ENCODE peak calls at places on chromosome 13, in four cellular contexts. G is hepatocyte; J is psoas muscle; T is naive thymus-derived CD4-positive, alpha-beta T cell. E is an unnamed sample.

GRCh38 chr13:30364133-30364532 is 56.8 kb upstream of the KATNAL1 start:
- DNase-seq in G (peak), J (no peak), T (no peak), E (no peak)

GRCh38 chr13:99496322-99497142 is 4.7 kb upstream of the TM9SF2 start:
- DNase-seq in G (no peak), J (peak), T (peak), E (peak)

GRCh38 chr13:62375653-62376052 is 960.0 kb upstream of the PCDH20 start:
- DNase-seq in G (no peak), J (no peak), T (no peak), E (no peak)

GRCh38 chr13:113350065-113350937 is 13.6 kb downstream of the GRTP1 start:
- DNase-seq in G (no peak), J (peak), T (no peak), E (no peak)

GRCh38 chr13:77480071-77480470 is 55.4 kb upstream of the SCEL start:
- DNase-seq in G (peak), J (no peak), T (no peak), E (no peak)

GRCh38 chr13:112712451-112712881 is 22.6 kb downstream of the ATP11A start:
- DNase-seq in G (no peak), J (peak), T (no peak), E (no peak)

GRCh38 chr13:113153810-113154748 is 4.4 kb upstream of the PROZ start:
- DNase-seq in G (peak), J (peak), T (peak), E (no peak)

GRCh38 chr13:20546559-20546958 is 20.4 kb upstream of the IFT88 start:
- DNase-seq in G (no peak), J (no peak), T (no peak), E (no peak)

GRCh38 chr13:101576977-101577376 is 124.5 kb downstream of the ITGBL1 start:
- DNase-seq in G (peak), J (no peak), T (no peak), E (no peak)

GRCh38 chr13:101552797-101553196 is 100.3 kb downstream of the ITGBL1 start:
- DNase-seq in G (no peak), J (no peak), T (no peak), E (no peak)

GRCh38 chr13:104140557-104140956 is 1074.3 kb upstream of the SLC10A2 start:
- DNase-seq in G (no peak), J (no peak), T (no peak), E (no peak)

GRCh38 chr13:43431279-43431678 is 355.5 kb downstream of the ENOX1 start:
- DNase-seq in G (no peak), J (no peak), T (no peak), E (no peak)

GRCh38 chr13:113548171-113548641 is 36.3 kb upstream of the TFDP1 start:
- DNase-seq in G (no peak), J (peak), T (no peak), E (no peak)

GRCh38 chr13:33180009-33180804 is 105.3 kb downstream of the STARD13 start:
- DNase-seq in G (peak), J (no peak), T (no peak), E (no peak)

GRCh38 chr13:111572956-111573355 is 252.5 kb downstream of the TEX29 start:
- DNase-seq in G (no peak), J (no peak), T (no peak), E (no peak)
- H3K4me3 ChIP-seq in G (no peak), J (no peak), T (no peak), E (no peak)

DNA sequence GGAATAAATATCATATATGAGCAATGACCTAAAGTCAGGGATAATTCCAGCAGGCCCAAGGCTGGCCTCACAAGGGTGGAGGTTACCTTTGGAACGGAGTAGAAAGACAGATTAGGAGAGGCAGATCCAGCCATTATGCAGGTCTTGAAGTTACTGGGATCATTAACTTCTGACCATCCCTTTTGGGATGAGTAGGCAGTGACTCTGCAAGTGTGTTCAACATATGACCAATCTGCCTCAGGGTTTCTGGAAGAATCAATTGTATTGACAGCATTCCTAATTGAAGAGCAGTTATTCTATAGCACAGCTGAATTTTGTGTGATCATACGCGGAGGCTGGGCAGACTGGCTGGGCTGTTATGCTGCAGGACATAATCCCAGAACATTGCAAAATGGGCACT is 556.3 kb downstream of the EFNB2 start:
- DNase-seq in G (no peak), J (no peak), T (no peak), E (no peak)
- H3K4me3 ChIP-seq in G (no peak), J (no peak), T (no peak), E (no peak)

GRCh38 chr13:36126496-36126895 is 4.7 kb downstream of the DCLK1 start:
- DNase-seq in G (no peak), J (no peak), T (no peak), E (no peak)

GRCh38 chr13:36130168-36130541 is 1.0 kb downstream of the DCLK1 start:
- DNase-seq in G (no peak), J (no peak), T (no peak), E (no peak)

GRCh38 chr13:36129539-36129938 is 1.6 kb downstream of the DCLK1 start:
- DNase-seq in G (no peak), J (no peak), T (no peak), E (no peak)

GRCh38 chr13:36125841-36126240 is 5.3 kb downstream of the DCLK1 start:
- DNase-seq in G (no peak), J (no peak), T (no peak), E (no peak)

GRCh38 chr13:36124236-36124822 is 6.9 kb downstream of the DCLK1 start:
- DNase-seq in G (peak), J (no peak), T (no peak), E (no peak)
- H3K4me3 ChIP-seq in G (no peak), J (no peak), T (no peak), E (no peak)

DNA sequence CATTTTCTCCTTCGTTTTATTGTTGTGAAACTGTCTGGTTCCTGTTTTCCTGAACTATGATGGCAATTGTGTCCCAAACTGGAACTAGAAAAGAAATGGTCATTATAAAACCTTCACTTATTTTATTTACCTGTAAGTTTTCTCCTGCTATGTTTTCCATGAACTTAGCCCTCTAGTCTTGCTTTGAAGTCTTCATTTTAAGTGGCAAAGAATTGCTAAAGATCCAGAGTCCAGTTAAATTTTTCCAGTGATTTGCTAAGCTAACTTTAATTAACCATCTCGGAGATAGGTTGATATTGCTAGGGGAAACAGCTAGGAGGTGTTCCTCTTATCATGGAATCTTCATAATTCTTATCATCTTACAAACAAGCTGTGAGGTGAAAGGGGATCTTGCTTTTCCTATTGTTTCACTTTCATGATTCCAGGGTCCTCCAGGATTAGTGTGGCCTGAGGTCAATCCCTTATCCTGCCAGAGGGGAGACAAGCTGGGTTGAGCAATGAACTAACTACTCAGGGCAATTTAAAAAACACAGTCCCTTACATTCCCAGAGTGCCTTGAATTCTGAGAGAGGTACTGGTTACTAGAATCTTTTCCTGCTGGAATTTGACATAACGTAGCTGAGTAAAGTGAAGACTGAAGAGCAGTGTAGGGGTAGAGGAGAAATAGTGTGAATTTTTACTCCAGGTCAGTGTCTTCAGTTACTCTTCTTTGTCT is 112.5 kb downstream of the ESD start:
- DNase-seq in G (no peak), J (no peak), T (no peak), E (no peak)
- H3K4me3 ChIP-seq in G (no peak), J (no peak), T (no peak), E (no peak)

DNA sequence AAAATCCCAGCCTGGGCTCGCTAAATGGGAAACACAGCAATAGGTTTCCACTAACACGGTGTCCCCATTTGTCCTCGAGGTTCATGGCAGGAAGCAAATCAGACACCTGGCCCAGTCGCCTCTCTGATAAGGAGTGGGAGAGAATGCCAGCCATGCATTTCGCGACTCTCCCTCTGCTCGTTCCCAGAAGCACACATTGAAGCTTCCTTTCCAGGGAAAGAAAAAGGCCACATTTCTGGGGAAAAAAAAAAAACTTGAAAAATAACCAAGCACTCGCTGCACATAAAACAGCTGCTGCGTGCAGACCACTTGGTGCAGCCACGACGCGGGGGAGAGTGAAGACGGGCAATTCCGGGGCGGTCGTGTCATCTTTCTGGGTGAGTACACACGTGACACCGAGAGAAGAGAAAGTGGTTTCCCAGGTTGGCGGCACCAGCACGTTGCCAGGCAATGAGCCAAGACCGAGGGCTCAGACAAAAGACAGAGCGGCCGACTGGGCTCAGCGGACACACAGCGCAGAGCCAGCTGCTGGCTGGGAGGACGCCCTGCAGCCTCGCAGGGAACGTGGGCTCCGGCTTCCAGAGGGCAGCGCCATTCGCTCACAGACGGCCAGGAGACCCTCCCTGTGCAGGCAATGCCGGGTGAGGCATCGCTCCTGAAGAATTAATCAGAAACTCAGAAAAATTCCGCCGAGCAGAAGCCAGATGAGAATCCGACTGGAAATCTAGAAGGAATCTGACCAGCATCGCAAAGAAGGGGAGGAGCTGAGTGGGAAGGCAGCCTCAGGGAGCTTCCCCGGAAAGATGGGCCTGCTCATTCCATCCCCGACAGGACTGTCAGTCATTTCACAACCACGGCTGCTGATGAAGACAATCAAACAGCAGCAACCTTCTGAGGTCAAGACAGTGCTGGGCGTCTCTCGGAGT is 83.2 kb upstream of the IRS2 start:
- DNase-seq in G (no peak), J (peak), T (no peak), E (no peak)
- H3K4me3 ChIP-seq in G (no peak), J (peak), T (no peak), E (no peak)

DNA sequence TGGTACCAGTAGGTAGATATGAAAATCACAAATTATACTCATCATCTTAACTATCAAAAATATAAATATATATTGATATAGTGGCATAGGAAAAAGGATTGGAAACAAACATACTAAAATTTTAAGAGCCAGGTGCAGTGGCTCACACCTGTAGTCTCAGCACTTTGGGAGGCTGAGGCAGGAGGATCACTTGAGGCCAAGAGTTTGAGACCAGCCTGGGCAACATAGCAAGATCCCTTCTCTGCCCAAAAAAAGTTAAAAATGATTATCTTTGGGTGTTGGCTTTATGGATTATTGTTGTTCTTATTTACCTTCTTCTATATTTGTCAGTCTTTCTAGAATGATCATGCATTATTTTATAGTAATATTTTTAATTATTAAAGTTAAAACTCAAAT is 53.4 kb downstream of the FLT1 start:
- DNase-seq in G (no peak), J (no peak), T (no peak), E (no peak)
- H3K4me3 ChIP-seq in G (no peak), J (no peak), T (no peak), E (no peak)

E was measured in GM12864.